ENCODE peak calls at places on chromosomes 13 and 19, in seven cellular contexts. One of them, this sample, is unnamed. For H3K4me1, the result is how much of the 10 kb centered on the place peaks cover.

GRCh38 chr19:39156230-39156890 is 30.8 kb downstream of the PAK4 start:
- DNase-seq in right lobe of liver: peak
- DNase-seq in hepatocyte: no peak
- DNase-seq in thoracic aorta: no peak
- DNase-seq in left lung: no peak
- DNase-seq in osteoblast: peak
- DNase-seq in astrocyte: peak
- DNase-seq in this sample: no peak

GRCh38 chr19:48627211-48627864 is 8.0 kb downstream of the SPHK2 start:
- DNase-seq in osteoblast: peak
- DNase-seq in right lobe of liver: peak
- DNase-seq in astrocyte: no peak
- DNase-seq in hepatocyte: peak
- DNase-seq in left lung: no peak
- DNase-seq in thoracic aorta: no peak
- DNase-seq in this sample: no peak

GRCh38 chr19:10727599-10728250 is 9.8 kb downstream of the DNM2 start:
- DNase-seq in osteoblast: peak
- DNase-seq in thoracic aorta: no peak
- DNase-seq in left lung: no peak
- DNase-seq in right lobe of liver: no peak
- DNase-seq in hepatocyte: no peak
- DNase-seq in astrocyte: no peak
- DNase-seq in this sample: no peak

GRCh38 chr13:75357576-75358295 is 124.2 kb downstream of the TBC1D4 start:
- DNase-seq in left lung: no peak
- DNase-seq in right lobe of liver: peak
- DNase-seq in astrocyte: peak
- DNase-seq in hepatocyte: peak
- DNase-seq in thoracic aorta: no peak
- DNase-seq in osteoblast: peak
- DNase-seq in this sample: peak

GRCh38 chr13:73429691-73430090 is 370.9 kb downstream of the KLF5 start:
- DNase-seq in thoracic aorta: no peak
- DNase-seq in hepatocyte: no peak
- DNase-seq in left lung: no peak
- DNase-seq in osteoblast: no peak
- DNase-seq in astrocyte: peak
- DNase-seq in right lobe of liver: no peak
- DNase-seq in this sample: no peak

GRCh38 chr19:5592531-5592930 is 24.8 kb upstream of the TINCR start:
- DNase-seq in osteoblast: peak
- DNase-seq in right lobe of liver: no peak
- DNase-seq in astrocyte: no peak
- DNase-seq in hepatocyte: no peak
- DNase-seq in thoracic aorta: no peak
- DNase-seq in left lung: no peak
- DNase-seq in this sample: no peak

GRCh38 chr13:48954086-48954485 is 21.6 kb upstream of the FNDC3A start:
- DNase-seq in astrocyte: peak
- DNase-seq in hepatocyte: no peak
- DNase-seq in osteoblast: no peak
- DNase-seq in thoracic aorta: no peak
- DNase-seq in right lobe of liver: no peak
- DNase-seq in left lung: no peak
- DNase-seq in this sample: no peak

GRCh38 chr19:46288896-46289588 is 7.8 kb upstream of the HIF3A start:
- DNase-seq in astrocyte: peak
- DNase-seq in thoracic aorta: no peak
- DNase-seq in hepatocyte: peak
- DNase-seq in left lung: no peak
- DNase-seq in right lobe of liver: no peak
- DNase-seq in osteoblast: peak
- DNase-seq in this sample: no peak

GRCh38 chr19:19552811-19553210 is 14.7 kb downstream of the CILP2 start:
- DNase-seq in astrocyte: no peak
- DNase-seq in hepatocyte: peak
- DNase-seq in left lung: no peak
- DNase-seq in right lobe of liver: no peak
- DNase-seq in osteoblast: peak
- DNase-seq in thoracic aorta: no peak
- DNase-seq in this sample: no peak

GRCh38 chr13:46571941-46572340 is 19.0 kb downstream of the LRCH1 start:
- DNase-seq in right lobe of liver: no peak
- DNase-seq in hepatocyte: no peak
- DNase-seq in astrocyte: no peak
- DNase-seq in left lung: no peak
- DNase-seq in thoracic aorta: no peak
- DNase-seq in osteoblast: no peak
- DNase-seq in this sample: no peak

GRCh38 chr13:51998723-51999471 is 12.4 kb downstream of the ATP7B start:
- DNase-seq in thoracic aorta: no peak
- DNase-seq in astrocyte: no peak
- DNase-seq in hepatocyte: peak
- DNase-seq in left lung: no peak
- DNase-seq in osteoblast: no peak
- DNase-seq in right lobe of liver: no peak
- DNase-seq in this sample: no peak

DNA sequence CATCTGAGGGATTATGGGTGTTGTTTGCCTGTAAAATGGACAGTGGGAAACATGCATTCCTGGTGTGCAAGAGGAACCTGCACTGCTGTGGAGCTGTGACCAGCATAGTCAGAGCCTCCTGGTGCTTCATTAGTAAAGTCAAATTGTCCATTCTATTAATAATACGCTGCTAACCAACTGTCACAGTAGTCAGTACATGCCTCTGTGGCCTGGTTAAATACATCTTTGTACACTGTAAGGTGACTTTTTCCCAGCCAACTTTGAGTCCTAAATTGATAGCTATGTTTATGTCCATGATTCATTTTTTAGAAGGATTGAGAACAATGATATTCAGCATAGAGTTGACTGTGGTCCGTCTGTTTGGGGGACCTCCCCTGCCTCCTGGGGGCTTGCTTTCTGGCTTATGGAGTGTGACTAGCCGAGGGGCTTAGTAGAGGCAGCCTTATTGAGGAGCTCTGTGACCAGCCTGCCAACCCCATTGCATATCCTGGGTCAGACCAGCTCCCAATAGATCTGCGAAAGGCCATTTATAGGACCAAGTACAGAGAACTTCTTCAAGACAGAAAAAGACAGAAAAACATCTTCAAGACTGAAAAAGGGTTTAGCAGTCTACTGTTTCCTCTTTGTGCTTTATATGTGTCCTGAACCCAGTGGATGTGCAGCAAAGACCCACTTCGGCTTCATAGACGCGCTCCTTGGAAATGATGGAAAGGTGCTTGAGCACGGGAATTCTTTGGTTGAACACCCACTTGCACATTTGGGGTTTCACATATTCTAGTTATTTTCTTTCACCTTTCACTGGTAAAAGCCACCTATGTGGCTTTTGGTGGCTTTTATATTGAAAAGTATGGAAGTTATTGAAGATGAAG is 4.3 kb downstream of the GPR183 start:
- DNase-seq in osteoblast: peak
- DNase-seq in left lung: no peak
- DNase-seq in astrocyte: no peak
- DNase-seq in hepatocyte: no peak
- DNase-seq in right lobe of liver: no peak
- DNase-seq in thoracic aorta: no peak
- DNase-seq in this sample: no peak
- H3K4me1 ChIP-seq in osteoblast: under half
- H3K4me1 ChIP-seq in left lung: half or more
- H3K4me1 ChIP-seq in astrocyte: under half
- H3K4me1 ChIP-seq in hepatocyte: under half
- H3K4me1 ChIP-seq in right lobe of liver: under half
- H3K4me1 ChIP-seq in thoracic aorta: under half
- H3K4me1 ChIP-seq in this sample: under half

GRCh38 chr13:67229438-67230242 is 496 bp downstream of the PCDH9 start:
- DNase-seq in osteoblast: no peak
- DNase-seq in hepatocyte: peak
- DNase-seq in astrocyte: peak
- DNase-seq in thoracic aorta: no peak
- DNase-seq in left lung: no peak
- DNase-seq in right lobe of liver: no peak
- DNase-seq in this sample: no peak

GRCh38 chr13:67230243-67230773 is at the start of gene PCDH9:
- DNase-seq in right lobe of liver: peak
- DNase-seq in thoracic aorta: peak
- DNase-seq in astrocyte: peak
- DNase-seq in hepatocyte: peak
- DNase-seq in osteoblast: peak
- DNase-seq in left lung: peak
- DNase-seq in this sample: peak

GRCh38 chr13:67231481-67231940 is 1.4 kb upstream of the PCDH9 start:
- DNase-seq in thoracic aorta: no peak
- DNase-seq in right lobe of liver: no peak
- DNase-seq in hepatocyte: no peak
- DNase-seq in left lung: no peak
- DNase-seq in osteoblast: peak
- DNase-seq in astrocyte: peak
- DNase-seq in this sample: no peak

GRCh38 chr13:67232384-67232783 is 2.2 kb upstream of the PCDH9 start:
- DNase-seq in left lung: no peak
- DNase-seq in right lobe of liver: no peak
- DNase-seq in hepatocyte: no peak
- DNase-seq in osteoblast: no peak
- DNase-seq in thoracic aorta: no peak
- DNase-seq in astrocyte: no peak
- DNase-seq in this sample: no peak

DNA sequence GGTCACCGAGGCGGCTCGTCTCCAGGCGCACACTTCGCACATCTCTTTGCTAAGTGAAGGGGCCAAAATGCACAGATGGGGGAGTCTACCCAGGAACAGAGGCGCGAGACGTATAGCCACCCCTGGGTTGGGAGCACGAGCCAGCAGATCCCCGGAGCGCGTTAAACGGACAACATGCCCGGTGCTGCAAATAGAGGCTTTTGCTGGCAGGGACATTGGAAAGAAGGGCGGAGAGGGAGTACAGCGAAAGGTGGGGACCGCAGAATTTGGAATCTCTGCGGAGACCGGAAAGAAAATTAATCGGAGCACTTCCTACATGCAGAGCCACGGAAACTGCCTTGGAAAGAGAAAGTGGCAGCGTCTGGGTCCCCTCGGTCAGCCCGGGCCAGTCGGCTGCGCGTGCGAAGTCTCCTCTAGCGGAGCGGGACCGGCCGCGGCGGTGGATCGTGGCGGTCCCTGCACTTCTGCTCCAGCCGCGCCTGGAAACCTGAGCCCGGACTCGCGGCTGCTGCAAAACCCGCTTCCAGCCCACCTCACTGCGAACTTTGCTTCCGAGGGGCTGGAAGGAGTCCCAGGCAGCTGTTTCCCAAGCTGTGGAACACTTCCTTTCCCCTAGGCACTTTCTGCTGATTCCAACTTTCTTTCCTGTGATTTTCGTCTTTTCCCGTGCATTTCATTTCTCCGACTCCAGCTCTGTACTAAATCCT is 791 bp upstream of the PCDH9 start:
- DNase-seq in thoracic aorta: no peak
- DNase-seq in right lobe of liver: peak
- DNase-seq in astrocyte: peak
- DNase-seq in hepatocyte: peak
- DNase-seq in left lung: peak
- DNase-seq in osteoblast: peak
- DNase-seq in this sample: peak
- TF ChIP-seq CTCF in thoracic aorta: no peak
- TF ChIP-seq CTCF in right lobe of liver: no peak
- TF ChIP-seq CTCF in astrocyte: no peak
- TF ChIP-seq CTCF in hepatocyte: no peak
- TF ChIP-seq CTCF in left lung: no peak
- TF ChIP-seq CTCF in osteoblast: no peak
- TF ChIP-seq CTCF in this sample: no peak

GRCh38 chr19:44746946-44747738 is 1.4 kb upstream of the BCL3 start:
- DNase-seq in osteoblast: peak
- DNase-seq in left lung: peak
- DNase-seq in hepatocyte: peak
- DNase-seq in right lobe of liver: peak
- DNase-seq in thoracic aorta: peak
- DNase-seq in astrocyte: peak
- DNase-seq in this sample: peak

GRCh38 chr19:44747739-44748425 is 626 bp upstream of the BCL3 start:
- DNase-seq in osteoblast: peak
- DNase-seq in left lung: peak
- DNase-seq in thoracic aorta: no peak
- DNase-seq in hepatocyte: peak
- DNase-seq in right lobe of liver: peak
- DNase-seq in astrocyte: peak
- DNase-seq in this sample: peak

GRCh38 chr19:44745386-44745831 is 3.1 kb upstream of the BCL3 start:
- DNase-seq in osteoblast: peak
- DNase-seq in hepatocyte: peak
- DNase-seq in thoracic aorta: no peak
- DNase-seq in astrocyte: peak
- DNase-seq in right lobe of liver: peak
- DNase-seq in left lung: peak
- DNase-seq in this sample: peak

GRCh38 chr19:44746616-44746945 is 1.9 kb upstream of the BCL3 start:
- DNase-seq in astrocyte: no peak
- DNase-seq in hepatocyte: no peak
- DNase-seq in thoracic aorta: no peak
- DNase-seq in left lung: no peak
- DNase-seq in right lobe of liver: no peak
- DNase-seq in osteoblast: no peak
- DNase-seq in this sample: no peak

GRCh38 chr19:44745887-44746600 is 2.5 kb upstream of the BCL3 start:
- DNase-seq in thoracic aorta: no peak
- DNase-seq in right lobe of liver: no peak
- DNase-seq in hepatocyte: no peak
- DNase-seq in astrocyte: no peak
- DNase-seq in osteoblast: no peak
- DNase-seq in left lung: no peak
- DNase-seq in this sample: no peak
- H3K4me1 ChIP-seq in thoracic aorta: half or more
- H3K4me1 ChIP-seq in right lobe of liver: under half
- H3K4me1 ChIP-seq in hepatocyte: under half
- H3K4me1 ChIP-seq in astrocyte: under half
- H3K4me1 ChIP-seq in osteoblast: half or more
- H3K4me1 ChIP-seq in left lung: half or more
- H3K4me1 ChIP-seq in this sample: half or more

GRCh38 chr19:41535029-41535622 is 40.8 kb upstream of the CEACAM21 start:
- DNase-seq in hepatocyte: no peak
- DNase-seq in right lobe of liver: no peak
- DNase-seq in osteoblast: no peak
- DNase-seq in thoracic aorta: no peak
- DNase-seq in astrocyte: no peak
- DNase-seq in left lung: no peak
- DNase-seq in this sample: no peak

GRCh38 chr19:41533691-41534090 is 42.3 kb upstream of the CEACAM21 start:
- DNase-seq in left lung: no peak
- DNase-seq in astrocyte: no peak
- DNase-seq in thoracic aorta: no peak
- DNase-seq in right lobe of liver: no peak
- DNase-seq in hepatocyte: no peak
- DNase-seq in osteoblast: peak
- DNase-seq in this sample: no peak

GRCh38 chr19:41540041-41540695 is 35.8 kb upstream of the CEACAM21 start:
- DNase-seq in thoracic aorta: no peak
- DNase-seq in hepatocyte: no peak
- DNase-seq in osteoblast: no peak
- DNase-seq in right lobe of liver: no peak
- DNase-seq in astrocyte: peak
- DNase-seq in left lung: no peak
- DNase-seq in this sample: no peak

GRCh38 chr19:41541990-41542584 is 33.9 kb upstream of the CEACAM21 start:
- DNase-seq in astrocyte: no peak
- DNase-seq in left lung: peak
- DNase-seq in right lobe of liver: peak
- DNase-seq in thoracic aorta: no peak
- DNase-seq in hepatocyte: no peak
- DNase-seq in osteoblast: no peak
- DNase-seq in this sample: peak

GRCh38 chr19:41537789-41538188 is 38.2 kb upstream of the CEACAM21 start:
- DNase-seq in thoracic aorta: no peak
- DNase-seq in astrocyte: no peak
- DNase-seq in left lung: no peak
- DNase-seq in hepatocyte: no peak
- DNase-seq in osteoblast: peak
- DNase-seq in right lobe of liver: no peak
- DNase-seq in this sample: no peak
- TF ChIP-seq CTCF in thoracic aorta: no peak
- TF ChIP-seq CTCF in astrocyte: peak
- TF ChIP-seq CTCF in left lung: peak
- TF ChIP-seq CTCF in hepatocyte: no peak
- TF ChIP-seq CTCF in osteoblast: peak
- TF ChIP-seq CTCF in right lobe of liver: peak
- TF ChIP-seq CTCF in this sample: peak

This sample was measured in testis.